ENCODE peak calls at places on chromosome 21, in four cellular contexts. S is IMR-90, X is H9, I is H1. W is an unnamed sample.

GRCh38 chr21:30164796-30165195 is 1.8 kb downstream of the CLDN17 start:
- DNase-seq in S (no peak), I (no peak), X (no peak), W (no peak)

GRCh38 chr21:18443085-18443484 is 39.5 kb upstream of the TMPRSS15 start:
- DNase-seq in S (no peak), X (no peak), I (no peak), W (no peak)

GRCh38 chr21:42518216-42518615 is 4.6 kb downstream of the SLC37A1 start:
- DNase-seq in I (no peak), S (peak), X (no peak), W (peak)

GRCh38 chr21:16193758-16194606 is 464.2 kb downstream of the USP25 start:
- DNase-seq in X (peak), S (peak), I (no peak), W (peak)

GRCh38 chr21:41596241-41596925 is 88.4 kb upstream of the TMPRSS2 start:
- DNase-seq in S (no peak), I (peak), X (no peak), W (no peak)

GRCh38 chr21:14880922-14881321 is 183.9 kb downstream of the NRIP1 start:
- DNase-seq in X (no peak), S (peak), I (no peak), W (peak)

GRCh38 chr21:31372176-31372765 is 28.2 kb upstream of the TIAM1 start:
- DNase-seq in S (no peak), I (no peak), X (no peak), W (no peak)

GRCh38 chr21:42621828-42622199 is 31.6 kb upstream of the PDE9A start:
- DNase-seq in X (no peak), S (no peak), I (no peak), W (no peak)

GRCh38 chr21:38668501-38668900 is 137.2 kb upstream of the ETS2 start:
- DNase-seq in X (no peak), I (no peak), S (no peak), W (no peak)

GRCh38 chr21:23963454-23963853 is 1643.8 kb downstream of the MRPL39 start:
- DNase-seq in X (no peak), S (peak), I (no peak), W (no peak)

GRCh38 chr21:15421521-15421920 is 308.3 kb upstream of the USP25 start:
- DNase-seq in S (no peak), I (no peak), X (no peak), W (no peak)

GRCh38 chr21:42624936-42625335 is 28.5 kb upstream of the PDE9A start:
- DNase-seq in I (no peak), X (no peak), S (no peak), W (no peak)

GRCh38 chr21:41875086-41875485 is 4.1 kb downstream of the PRDM15 start:
- DNase-seq in X (no peak), S (no peak), I (no peak), W (no peak)

GRCh38 chr21:38311765-38312164 is 55.0 kb downstream of the KCNJ15 start:
- DNase-seq in S (no peak), I (no peak), X (no peak), W (no peak)

GRCh38 chr21:39184050-39184980 is 1.1 kb upstream of the PSMG1 start:
- DNase-seq in X (no peak), I (no peak), S (no peak), W (peak)

GRCh38 chr21:25171438-25171837 is 435.8 kb downstream of the MRPL39 start:
- DNase-seq in I (no peak), S (peak), X (no peak), W (no peak)

GRCh38 chr21:41926068-41926806 is 27.6 kb downstream of the C2CD2 start:
- DNase-seq in X (no peak), I (no peak), S (peak), W (peak)

GRCh38 chr21:42616366-42617340 is 36.8 kb upstream of the PDE9A start:
- DNase-seq in I (no peak), X (no peak), S (no peak), W (peak)

GRCh38 chr21:18451679-18452078 is 48.1 kb upstream of the TMPRSS15 start:
- DNase-seq in I (no peak), X (no peak), S (no peak), W (no peak)

GRCh38 chr21:32909393-32909792 is 116.3 kb upstream of the OLIG2 start:
- DNase-seq in S (no peak), I (no peak), X (no peak), W (no peak)

GRCh38 chr21:32371913-32372314 is 20.9 kb downstream of the URB1 start:
- DNase-seq in S (peak), X (no peak), I (no peak), W (no peak)

GRCh38 chr21:16046625-16047340 is 317.0 kb downstream of the USP25 start:
- DNase-seq in S (peak), X (no peak), I (no peak), W (no peak)

GRCh38 chr21:14482165-14482564 is 64.0 kb downstream of the SAMSN1 start:
- DNase-seq in S (no peak), X (no peak), I (no peak), W (no peak)

GRCh38 chr21:27580276-27580675 is 613.4 kb upstream of the ADAMTS5 start:
- DNase-seq in S (peak), I (no peak), X (no peak), W (no peak)
- H4K5ac ChIP-seq in S (no peak), I (no peak), X (no peak), W (no peak)

GRCh38 chr21:45530423-45531113 is 11.7 kb downstream of the SLC19A1 start:
- DNase-seq in X (no peak), I (peak), S (no peak), W (no peak)
- H2AK5ac ChIP-seq in X (no peak), I (no peak), S (no peak), W (no peak)

GRCh38 chr21:44582980-44583799 is 2.8 kb upstream of the KRTAP10-5 start:
- DNase-seq in I (no peak), X (no peak), S (no peak), W (no peak)

GRCh38 chr21:44585892-44586291 is 5.5 kb upstream of the KRTAP10-5 start:
- DNase-seq in I (no peak), S (no peak), X (no peak), W (no peak)

GRCh38 chr21:44582055-44582454 is 1.7 kb upstream of the KRTAP10-5 start:
- DNase-seq in I (no peak), S (no peak), X (peak), W (no peak)

GRCh38 chr21:44581158-44581557 is 754 bp upstream of the KRTAP10-5 start:
- DNase-seq in I (no peak), X (no peak), S (no peak), W (no peak)

DNA sequence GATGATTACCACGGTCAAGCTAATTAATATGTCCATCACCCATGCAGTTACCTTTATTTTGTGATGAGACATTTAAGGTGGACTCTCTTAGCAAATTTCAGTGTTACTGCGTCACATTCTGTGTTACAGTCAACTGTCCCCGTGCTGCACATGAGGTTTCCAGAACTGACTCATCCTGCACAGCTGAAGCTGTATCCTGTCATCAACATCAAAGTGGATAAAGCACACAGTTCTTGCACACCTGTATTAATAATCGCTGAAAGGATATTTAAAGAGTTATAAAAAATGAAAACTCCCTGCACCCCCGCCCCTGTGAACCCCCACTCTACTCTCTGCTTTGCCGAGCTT is 3.4 kb upstream of the KRTAP10-5 start:
- DNase-seq in I (no peak), S (no peak), X (no peak), W (no peak)
- H4K5ac ChIP-seq in I (no peak), S (no peak), X (no peak), W (no peak)

DNA sequence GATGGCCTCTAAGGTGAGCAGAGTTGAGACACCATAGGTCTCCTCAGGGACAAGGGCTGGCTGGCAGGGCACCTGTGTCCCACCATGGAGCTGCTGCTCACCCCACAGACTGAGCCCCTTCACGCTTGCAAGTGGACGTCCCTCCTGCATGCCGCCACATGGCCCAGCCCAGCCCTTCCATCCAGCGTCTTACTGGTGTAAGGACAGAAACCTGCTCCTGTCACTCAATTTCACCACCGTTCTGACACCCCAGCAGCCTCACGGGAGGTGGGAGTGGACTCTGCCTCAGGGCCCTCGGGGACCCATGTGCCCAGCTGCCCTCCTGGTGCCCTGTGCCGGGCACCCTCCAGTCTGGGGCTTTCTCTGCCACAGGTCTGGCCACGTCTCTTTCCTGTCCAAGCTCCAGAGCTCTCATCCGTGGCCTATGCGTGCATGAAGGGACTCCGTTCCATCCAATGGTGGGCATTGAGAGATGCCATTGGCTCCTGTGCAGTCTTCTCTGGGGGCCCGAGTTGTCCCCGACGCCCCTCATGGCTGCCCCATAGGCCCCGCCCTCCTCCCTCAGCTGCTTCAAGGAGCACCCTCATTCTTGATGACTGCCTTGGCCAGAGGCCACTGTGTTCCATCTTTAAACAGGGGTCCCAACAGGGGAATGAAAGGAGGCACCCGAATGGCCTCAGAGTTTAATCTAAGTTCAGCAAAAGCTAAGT is 42.6 kb upstream of the COL6A1 start:
- DNase-seq in I (no peak), X (no peak), S (no peak), W (no peak)
- H2AK5ac ChIP-seq in I (no peak), X (no peak), S (no peak), W (no peak)

GRCh38 chr21:36908260-36908908 is 58.1 kb downstream of the HLCS start:
- DNase-seq in X (no peak), I (no peak), S (peak), W (no peak)
- H4K5ac ChIP-seq in X (no peak), I (no peak), S (peak), W (no peak)

GRCh38 chr21:22890656-22891055 is 1892.4 kb downstream of the NCAM2 start:
- DNase-seq in X (no peak), S (no peak), I (no peak), W (no peak)
- H2AK5ac ChIP-seq in X (no peak), S (no peak), I (no peak), W (no peak)

DNA sequence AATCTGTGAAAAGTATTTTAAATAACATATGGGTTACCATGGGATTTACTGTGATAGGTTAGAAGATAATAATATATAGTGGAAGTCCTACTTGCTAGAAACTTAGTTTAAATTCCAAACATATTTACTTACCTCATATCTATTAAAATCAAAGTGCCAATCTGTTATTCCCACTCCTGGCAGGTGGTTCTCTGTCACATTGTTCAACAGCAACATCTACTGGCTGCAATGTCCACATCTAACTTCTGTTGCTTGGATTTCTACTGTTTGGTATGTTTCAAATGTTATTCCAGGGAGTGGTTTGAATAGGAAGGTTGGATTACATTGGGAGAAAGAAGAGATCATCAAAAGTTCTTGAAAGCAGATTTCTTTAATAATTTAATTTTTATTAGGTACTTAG is 122.5 kb upstream of the NCAM2 start:
- DNase-seq in I (no peak), X (no peak), S (no peak), W (peak)
- H4K5ac ChIP-seq in I (no peak), X (no peak), S (no peak), W (no peak)

DNA sequence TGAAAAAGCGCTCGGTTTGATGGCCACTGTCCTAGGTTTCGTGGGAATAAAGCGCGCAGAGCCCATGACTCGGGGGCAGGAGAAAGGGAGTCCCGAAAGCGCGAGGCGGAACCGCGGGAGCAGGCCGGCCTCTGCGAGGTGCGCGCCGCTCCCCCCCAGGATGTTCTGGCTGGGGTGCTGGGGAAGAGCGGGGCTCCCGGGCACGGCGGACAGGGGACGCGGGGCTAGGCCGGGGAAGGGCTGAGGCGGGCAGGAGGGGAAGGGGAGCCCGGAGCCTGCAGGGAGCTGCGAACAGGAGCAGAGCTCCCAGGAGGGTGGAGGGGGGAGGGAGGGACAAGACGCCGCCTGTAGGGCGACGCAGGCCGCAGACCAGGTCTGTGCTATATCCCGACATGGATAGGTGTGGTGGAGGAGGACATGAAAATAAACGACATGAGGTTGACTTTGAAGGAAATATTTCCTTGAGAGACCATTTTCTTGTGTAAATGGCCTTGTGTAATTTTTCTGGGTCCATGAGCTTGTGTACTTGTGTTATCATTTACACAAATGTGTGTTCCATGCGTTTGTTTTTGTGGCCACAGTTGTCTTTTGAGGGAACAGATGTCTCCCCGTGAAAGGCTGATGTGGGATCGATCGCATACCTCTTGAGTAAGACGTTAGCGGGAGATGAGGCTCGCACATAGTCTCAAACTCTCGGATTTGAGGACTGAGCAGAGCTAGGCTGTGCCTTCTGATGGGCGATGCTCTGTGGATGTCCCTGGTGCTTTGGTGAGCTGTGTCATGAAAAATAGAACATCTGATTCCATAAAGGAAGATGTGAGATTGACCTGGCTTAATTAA is 1.3 kb downstream of the PCNT start:
- DNase-seq in X (peak), I (peak), S (peak), W (peak)
- H2AK5ac ChIP-seq in X (no peak), I (no peak), S (peak), W (no peak)

GRCh38 chr21:34743831-34744230 is 75.0 kb downstream of the CLIC6 start:
- DNase-seq in S (peak), I (no peak), X (no peak), W (no peak)
- H4K5ac ChIP-seq in S (no peak), I (no peak), X (no peak), W (no peak)

GRCh38 chr21:46128983-46129571 is 26.3 kb downstream of the FTCD start:
- DNase-seq in I (no peak), X (no peak), S (no peak), W (no peak)
- H2AK5ac ChIP-seq in I (no peak), X (no peak), S (no peak), W (no peak)